ENCODE peak calls at places on chromosomes 1 and 21, in four cellular contexts. N is SK-N-SH, D is GM12878, H is HepG2. J is an unnamed sample.

GRCh38 chr1:62962794-62963776 is 179.2 kb downstream of the ATG4C start:
- DNase-seq in H (peak), D (no peak), N (peak), J (peak)

GRCh38 chr1:912740-913301 is 10.9 kb upstream of the SAMD11 start:
- DNase-seq in H (peak), D (no peak), N (no peak), J (no peak)

GRCh38 chr21:26055841-26056264 is 114.7 kb downstream of the APP start:
- DNase-seq in N (no peak), H (no peak), D (no peak), J (no peak)

GRCh38 chr1:182279724-182280506 is 111.7 kb downstream of the GLUL start:
- DNase-seq in N (peak), H (peak), D (no peak), J (no peak)

GRCh38 chr1:162905759-162906158 is 44.8 kb upstream of the CCDC190 start:
- DNase-seq in N (no peak), D (no peak), H (peak), J (no peak)

GRCh38 chr21:28099296-28099695 is 893.4 kb downstream of the LTN1 start:
- DNase-seq in D (no peak), N (no peak), H (no peak), J (no peak)

GRCh38 chr1:34885405-34886247 is 26.1 kb upstream of the SMIM12 start:
- DNase-seq in D (no peak), N (no peak), H (no peak), J (no peak)

GRCh38 chr1:82329226-82329625 is 528.5 kb downstream of the ADGRL2 start:
- DNase-seq in H (no peak), N (no peak), D (no peak), J (no peak)

GRCh38 chr1:221035680-221036153 is 156.5 kb downstream of the HLX start:
- DNase-seq in H (no peak), N (no peak), D (no peak), J (no peak)

GRCh38 chr1:22520871-22521270 is 42.4 kb upstream of the EPHA8 start:
- DNase-seq in H (no peak), D (no peak), N (no peak), J (no peak)

GRCh38 chr1:24903955-24904730 is 25.9 kb downstream of the RUNX3 start:
- DNase-seq in D (no peak), N (no peak), H (no peak), J (no peak)

DNA sequence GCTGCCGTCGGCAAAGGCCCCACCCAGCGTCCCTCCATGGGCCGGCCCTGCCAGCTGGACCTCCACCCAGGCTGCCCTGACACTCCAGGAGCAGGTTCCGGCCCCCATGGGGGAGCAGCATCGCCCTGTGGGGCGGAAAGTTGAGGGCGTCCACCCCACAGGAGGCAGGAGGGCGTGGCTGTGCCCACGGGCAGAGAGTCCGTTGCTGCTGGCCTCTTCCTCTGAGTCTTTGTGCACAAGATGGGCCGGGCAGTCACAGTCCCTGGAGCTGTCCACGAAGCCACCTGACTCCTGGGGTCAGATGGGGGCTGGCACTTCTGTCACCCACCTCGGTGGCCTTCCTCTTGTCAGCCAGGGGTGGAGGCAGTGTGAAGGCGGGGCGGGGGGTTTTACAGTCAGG is 67.1 kb upstream of the TTC34 start:
- DNase-seq in H (no peak), D (no peak), N (no peak), J (no peak)
- TF ChIP-seq FOXM1 in H (no peak), D (no peak), N (no peak), J (no peak)

DNA sequence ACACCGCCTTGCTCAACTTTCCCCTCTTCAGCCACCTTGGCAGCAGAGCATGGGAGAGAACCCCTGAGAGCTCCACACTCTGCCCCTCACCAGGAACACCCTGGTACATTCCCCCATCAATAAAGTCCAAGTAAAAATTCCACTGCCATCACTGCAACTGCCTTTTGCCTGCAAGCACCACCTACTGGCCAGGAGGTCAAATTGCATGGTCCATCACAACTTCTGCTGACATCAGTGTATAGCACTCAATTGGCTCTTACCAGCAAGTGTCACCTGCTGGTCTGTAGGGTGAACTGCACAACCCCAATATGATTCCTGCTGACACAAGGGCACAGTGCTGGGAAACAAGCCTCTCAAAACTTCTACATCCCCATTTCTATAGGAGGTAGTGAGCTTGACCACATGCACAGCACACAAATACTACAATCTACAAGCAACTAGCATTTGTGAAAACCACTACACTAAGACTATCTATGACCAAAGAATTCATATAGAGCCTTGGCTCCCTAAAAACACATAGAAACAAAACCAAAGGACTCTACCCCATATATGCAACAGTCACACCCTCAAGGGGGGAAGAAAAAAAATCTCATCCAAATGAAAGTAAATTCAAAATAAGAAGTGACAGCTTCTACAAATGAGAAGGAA is 69.2 kb downstream of the FASLG start:
- DNase-seq in D (no peak), N (peak), H (peak), J (peak)
- TF ChIP-seq FOXM1 in D (no peak), N (no peak), H (no peak), J (no peak)

DNA sequence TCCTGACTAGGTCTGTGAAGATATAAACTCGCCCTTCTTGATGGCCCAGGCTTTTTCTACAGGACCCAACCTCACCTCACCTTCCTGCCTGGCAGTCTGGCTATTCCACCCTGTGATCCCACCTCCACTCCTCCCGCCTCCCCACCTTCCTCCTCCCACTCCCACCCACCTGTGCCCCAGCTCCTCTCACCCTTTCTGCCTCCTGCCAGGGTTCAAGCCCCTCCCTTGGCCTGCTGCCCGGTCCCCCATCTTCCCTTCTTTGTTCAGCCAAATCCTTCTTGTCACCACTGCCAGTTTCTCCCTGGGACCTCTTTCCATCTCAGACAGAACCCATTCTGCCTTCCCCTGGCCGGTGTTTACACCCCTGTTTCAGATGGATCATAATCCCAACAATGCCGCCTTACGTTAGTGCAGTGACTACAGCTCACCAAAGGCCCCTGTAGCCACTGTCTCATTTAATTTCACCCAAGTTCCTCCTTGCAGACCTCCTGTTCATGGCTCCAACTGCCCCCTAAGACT is 127.5 kb upstream of the EDN2 start:
- DNase-seq in N (no peak), H (no peak), D (no peak), J (no peak)
- TF ChIP-seq FOXM1 in N (no peak), H (no peak), D (no peak), J (no peak)

DNA sequence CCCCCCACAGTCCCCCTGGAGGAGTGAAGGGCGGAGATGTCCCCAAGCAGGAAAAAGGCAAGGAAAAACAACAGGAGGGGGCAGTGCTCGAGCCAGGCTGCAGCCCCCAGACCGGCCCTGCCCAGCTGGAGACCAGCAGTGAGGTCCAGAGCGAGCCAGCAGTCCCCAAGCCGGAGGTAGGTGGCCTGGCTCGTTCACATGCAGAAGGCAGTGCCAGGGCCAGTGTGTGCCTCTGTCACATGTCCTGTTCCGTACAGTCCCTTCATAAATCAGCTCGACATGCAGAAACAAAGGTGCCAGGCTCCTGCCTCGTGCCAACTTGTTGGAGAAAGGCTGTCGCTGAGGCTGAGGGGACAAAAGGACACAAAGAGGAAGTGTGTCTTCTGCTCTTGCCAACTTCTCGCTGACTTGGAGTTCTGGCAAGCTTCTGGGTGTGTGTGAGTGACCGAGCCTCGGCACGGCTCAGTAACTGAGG is 24.1 kb upstream of the MPZL1 start:
- DNase-seq in H (no peak), D (no peak), N (no peak), J (no peak)
- TF ChIP-seq FOXM1 in H (no peak), D (no peak), N (no peak), J (no peak)

DNA sequence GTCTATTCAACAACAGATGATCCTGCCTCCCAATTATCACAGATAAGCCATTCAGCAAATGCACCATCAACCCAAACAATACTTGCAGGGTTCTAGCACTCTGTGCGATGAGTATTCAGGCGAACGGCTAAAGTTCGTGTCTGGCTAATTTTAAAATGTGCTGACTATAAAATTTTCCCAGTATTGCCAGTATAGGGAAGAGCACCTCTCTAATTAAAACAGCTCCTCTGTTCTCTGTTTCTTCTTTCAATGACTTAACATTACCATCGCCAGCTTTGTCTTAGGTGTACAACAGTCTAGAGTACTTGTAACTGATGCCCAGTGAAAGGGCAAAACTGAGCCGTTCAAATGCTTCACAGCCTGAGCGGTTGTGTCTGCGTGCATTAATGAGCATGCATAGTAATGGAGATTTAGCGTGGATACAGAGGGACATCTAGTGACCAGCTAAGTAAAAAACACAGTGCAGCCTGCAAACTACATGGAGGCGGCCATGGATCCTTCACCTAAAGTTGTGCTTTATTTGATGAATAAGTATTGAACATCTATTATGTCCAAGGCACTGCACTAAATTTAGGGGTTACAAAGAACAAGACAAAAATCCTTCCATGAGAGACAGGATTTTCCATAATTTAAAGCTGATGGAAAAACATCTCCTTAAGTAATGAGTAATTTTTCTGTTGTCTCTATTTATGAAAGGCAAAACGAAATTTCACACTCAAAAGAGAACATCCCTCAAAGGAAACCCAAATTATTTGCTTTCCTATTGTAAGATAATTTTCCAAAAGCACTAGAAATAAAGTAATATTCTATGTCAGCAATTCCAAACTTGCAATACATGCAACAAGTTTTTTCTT is 120.0 kb downstream of the SETD4 start:
- DNase-seq in N (peak), D (no peak), H (peak), J (peak)
- TF ChIP-seq FOXM1 in N (no peak), D (no peak), H (no peak), J (no peak)

GRCh38 chr1:183710734-183711133 is 57.6 kb upstream of the APOBEC4 start:
- DNase-seq in N (no peak), D (no peak), H (no peak), J (no peak)

GRCh38 chr1:183710333-183710732 is 57.2 kb upstream of the APOBEC4 start:
- DNase-seq in H (no peak), D (no peak), N (no peak), J (no peak)

GRCh38 chr1:183711165-183711678 is 58.1 kb upstream of the APOBEC4 start:
- DNase-seq in D (no peak), H (no peak), N (no peak), J (no peak)

GRCh38 chr1:183716286-183716685 is 63.2 kb upstream of the APOBEC4 start:
- DNase-seq in H (no peak), D (no peak), N (no peak), J (no peak)

DNA sequence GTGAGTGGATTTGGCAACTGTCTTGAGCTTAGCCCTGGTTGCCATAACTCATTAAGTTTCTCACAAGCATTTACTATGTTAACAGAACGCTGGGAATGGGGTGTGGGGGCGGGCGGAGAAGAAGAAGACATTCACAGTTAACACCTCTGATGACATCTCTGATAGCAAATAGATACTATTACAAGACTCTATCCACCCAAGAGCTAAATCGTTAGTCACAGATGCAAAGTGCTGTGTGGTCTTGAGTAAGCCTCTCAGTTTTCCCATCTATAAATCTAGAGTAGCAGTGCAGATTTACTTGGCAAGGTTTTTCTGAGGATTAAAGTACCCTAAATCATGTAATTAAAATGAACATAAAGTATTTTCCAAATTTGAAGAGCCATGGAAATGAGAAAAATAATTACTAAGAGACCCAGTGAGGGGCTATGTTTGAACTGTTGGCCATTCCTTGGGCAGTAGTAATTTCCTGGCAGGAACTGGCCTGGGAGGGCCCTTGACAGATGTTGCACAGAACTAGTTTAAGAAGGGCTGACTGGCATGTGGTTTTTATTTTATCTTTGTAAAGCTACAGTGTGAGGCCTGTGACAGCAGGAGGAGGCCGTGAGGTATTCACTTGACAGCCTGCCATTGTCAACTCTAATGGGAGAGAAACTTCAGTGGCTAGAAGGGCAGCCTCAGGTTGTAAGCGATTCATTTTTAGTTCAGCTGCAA is 58.7 kb upstream of the APOBEC4 start:
- DNase-seq in D (no peak), H (no peak), N (peak), J (no peak)
- TF ChIP-seq FOXM1 in D (no peak), H (no peak), N (no peak), J (no peak)